ENCODE peak calls at places on chromosome 14, in ten cellular contexts. H is CD8-positive, alpha-beta T cell; J is vagina; X is Karpas-422; S is HS-5; V is AG20443; P is CD8-positive, alpha-beta memory T cell; I is fibroblast of the aortic adventitia; O is NCI-H1092; B is activated T-cell treated with anti-CD3 and anti-CD28 coated beads for 1 hour. Y is an unnamed sample.

GRCh38 chr14:38505221-38506095 is 249.6 kb upstream of the CLEC14A start:
- DNase-seq in J (no peak), H (no peak), I (peak), P (no peak), V (no peak), B (no peak), X (no peak), O (no peak), S (no peak), Y (peak)

GRCh38 chr14:100239200-100239839 is 376 bp downstream of the YY1 start:
- DNase-seq in J (no peak), V (no peak), P (no peak), H (peak), O (no peak), I (no peak), X (peak), B (no peak), S (no peak), Y (no peak)

GRCh38 chr14:103532216-103533136 is 3.5 kb downstream of the TRMT61A start:
- DNase-seq in O (no peak), P (no peak), V (no peak), J (no peak), B (no peak), X (no peak), H (no peak), I (no peak), S (no peak), Y (no peak)

GRCh38 chr14:68807148-68807600 is 14.3 kb upstream of the ZFP36L1 start:
- DNase-seq in H (no peak), B (no peak), V (peak), X (peak), O (no peak), J (no peak), S (no peak), I (peak), P (no peak), Y (peak)

GRCh38 chr14:99630202-99630601 is 14.7 kb upstream of the HHIPL1 start:
- DNase-seq in S (no peak), I (no peak), H (no peak), P (no peak), B (no peak), O (no peak), J (no peak), V (no peak), X (peak), Y (no peak)

GRCh38 chr14:89853976-89854693 is 100.4 kb downstream of the EFCAB11 start:
- DNase-seq in X (no peak), O (no peak), J (no peak), S (no peak), B (no peak), H (no peak), P (no peak), I (peak), V (peak), Y (no peak)

GRCh38 chr14:66503532-66503931 is 4.4 kb upstream of the GPHN start:
- DNase-seq in O (no peak), X (no peak), J (no peak), H (no peak), S (no peak), P (no peak), V (no peak), I (peak), B (no peak), Y (peak)

GRCh38 chr14:26125039-26125438 is 472.8 kb downstream of the NOVA1 start:
- DNase-seq in X (no peak), P (no peak), S (no peak), I (no peak), H (no peak), V (no peak), B (no peak), J (no peak), O (no peak), Y (no peak)

GRCh38 chr14:21940887-21941855 is 267.6 kb upstream of the OR4E1 start:
- DNase-seq in I (no peak), O (no peak), H (peak), J (no peak), X (peak), S (no peak), P (peak), V (no peak), B (peak), Y (peak)

GRCh38 chr14:90274019-90274418 is 17.7 kb downstream of the PSMC1 start:
- DNase-seq in B (no peak), S (no peak), I (no peak), V (no peak), P (no peak), H (no peak), O (no peak), J (peak), X (no peak), Y (no peak)

GRCh38 chr14:43887523-43887922 is 619.6 kb downstream of the FSCB start:
- DNase-seq in J (no peak), I (no peak), H (no peak), P (no peak), X (no peak), O (no peak), B (no peak), V (no peak), S (no peak), Y (no peak)

GRCh38 chr14:102538598-102539543 is 29.3 kb upstream of the ANKRD9 start:
- DNase-seq in I (no peak), S (no peak), B (no peak), P (no peak), V (no peak), X (no peak), O (peak), H (no peak), J (no peak), Y (peak)

GRCh38 chr14:32939254-32940065 is 781 bp downstream of the NPAS3 start:
- DNase-seq in H (no peak), O (peak), I (peak), J (no peak), S (no peak), B (no peak), V (peak), P (no peak), X (no peak), Y (peak)

GRCh38 chr14:45177081-45177480 is 41.4 kb downstream of the FANCM start:
- DNase-seq in P (no peak), H (no peak), V (peak), J (no peak), B (no peak), I (peak), S (peak), X (no peak), O (no peak), Y (no peak)

GRCh38 chr14:38039526-38039925 is 168.2 kb upstream of the SSTR1 start:
- DNase-seq in S (peak), P (no peak), B (no peak), V (peak), I (no peak), J (no peak), O (no peak), X (no peak), H (no peak), Y (no peak)

GRCh38 chr14:68628605-68629310 is 164.1 kb downstream of the ZFP36L1 start:
- DNase-seq in B (peak), H (peak), X (no peak), J (peak), P (peak), V (no peak), I (no peak), S (no peak), O (no peak), Y (no peak)

GRCh38 chr14:58977366-58977765 is 211.1 kb upstream of the DAAM1 start:
- DNase-seq in I (no peak), S (no peak), V (peak), P (no peak), J (no peak), B (no peak), X (no peak), O (no peak), H (no peak), Y (no peak)

GRCh38 chr14:34425095-34425851 is 36.8 kb downstream of the SPTSSA start:
- DNase-seq in X (no peak), J (no peak), O (no peak), B (no peak), I (no peak), P (no peak), V (no peak), H (no peak), S (no peak), Y (no peak)

GRCh38 chr14:69346710-69347109 is 51.4 kb downstream of the ERH start:
- DNase-seq in B (no peak), S (no peak), X (peak), P (no peak), J (no peak), I (no peak), H (no peak), O (no peak), V (peak), Y (peak)

GRCh38 chr14:90839024-90839888 is 23.0 kb upstream of the TTC7B start:
- DNase-seq in H (no peak), B (no peak), J (no peak), X (no peak), I (peak), V (peak), O (no peak), S (no peak), P (no peak), Y (peak)

GRCh38 chr14:67571991-67572323 is 28.1 kb downstream of the PIGH start:
- DNase-seq in O (no peak), J (no peak), X (no peak), V (no peak), H (no peak), S (no peak), B (no peak), P (no peak), I (no peak), Y (no peak)

GRCh38 chr14:104706733-104707628 is 17.0 kb upstream of the ADSS1 start:
- DNase-seq in J (no peak), V (peak), X (no peak), H (no peak), I (no peak), S (no peak), B (no peak), P (no peak), O (no peak), Y (peak)

GRCh38 chr14:67413806-67414769 is 2.1 kb upstream of the PLEK2 start:
- DNase-seq in S (peak), I (peak), O (no peak), B (no peak), P (no peak), X (no peak), V (peak), H (peak), J (no peak), Y (peak)

GRCh38 chr14:81164167-81164774 is 56.5 kb downstream of the GTF2A1 start:
- DNase-seq in P (no peak), S (peak), V (peak), X (peak), O (peak), B (no peak), J (no peak), H (peak), I (peak), Y (peak)

GRCh38 chr14:102078344-102078743 is 8.5 kb downstream of the HSP90AA1 start:
- DNase-seq in S (no peak), J (no peak), H (no peak), V (no peak), O (no peak), B (no peak), X (peak), I (no peak), P (no peak), Y (no peak)

Y was measured in myocyte.